ENCODE peak calls at places on chromosomes 3 and 15, in seven cellular contexts. Q is HCT116, V is HepG2, B is H1, G is SK-N-SH, L is K562, H is GM12878. P is an unnamed sample.

GRCh38 chr3:34260266-34260990 is 462.0 kb downstream of the PDCD6IP start:
- DNase-seq in V (peak; percentile 10), Q (peak; percentile 16), B (no peak), H (no peak), L (peak; percentile 56), G (peak; percentile 47), P (peak; percentile 43)

GRCh38 chr3:114899186-114899931 is 247.7 kb downstream of the ZBTB20 start:
- DNase-seq in L (no peak), V (peak; percentile 83), B (no peak), G (no peak), H (no peak), Q (no peak), P (no peak)

GRCh38 chr3:13538520-13539284 is 10.2 kb upstream of the FBLN2 start:
- DNase-seq in Q (no peak), B (no peak), V (no peak), H (no peak), L (no peak), G (no peak), P (no peak)

GRCh38 chr3:81476652-81477051 is 284.8 kb downstream of the GBE1 start:
- DNase-seq in G (no peak), B (no peak), V (no peak), H (no peak), Q (no peak), L (no peak), P (no peak)

GRCh38 chr3:62950227-62950626 is 75.0 kb upstream of the CADPS start:
- DNase-seq in L (no peak), H (no peak), B (no peak), G (no peak), V (no peak), Q (no peak), P (no peak)

GRCh38 chr3:144407290-144407689 is 435.7 kb downstream of the DIPK2A start:
- DNase-seq in G (no peak), B (no peak), H (no peak), Q (no peak), L (no peak), V (no peak), P (no peak)

GRCh38 chr3:45881031-45882022 is 5.0 kb upstream of the CCR9 start:
- DNase-seq in L (peak; percentile 83), B (no peak), V (no peak), H (no peak), Q (no peak), G (no peak), P (no peak)

GRCh38 chr15:67176195-67176971 is 78.1 kb downstream of the AAGAB start:
- DNase-seq in G (peak; percentile 56), B (no peak), V (no peak), H (no peak), L (no peak), Q (no peak), P (no peak)

GRCh38 chr3:85020828-85021227 is 62.0 kb downstream of the CADM2 start:
- DNase-seq in Q (no peak), B (no peak), L (no peak), V (no peak), H (no peak), G (no peak), P (no peak)

GRCh38 chr3:108538083-108538482 is 27.7 kb upstream of the MYH15 start:
- DNase-seq in B (no peak), H (no peak), V (no peak), G (no peak), Q (no peak), L (no peak), P (no peak)

GRCh38 chr3:50167069-50167781 is 12.1 kb downstream of the SEMA3F start:
- DNase-seq in B (no peak), V (peak; percentile 68), G (no peak), L (no peak), H (no peak), Q (no peak), P (no peak)

GRCh38 chr3:139111392-139112229 is 66.9 kb upstream of the PRR23C start:
- DNase-seq in Q (peak; percentile 57), G (peak; percentile 69), L (peak; percentile 73), V (peak; percentile 12), B (peak; percentile 10), H (no peak), P (peak; percentile 33)

DNA sequence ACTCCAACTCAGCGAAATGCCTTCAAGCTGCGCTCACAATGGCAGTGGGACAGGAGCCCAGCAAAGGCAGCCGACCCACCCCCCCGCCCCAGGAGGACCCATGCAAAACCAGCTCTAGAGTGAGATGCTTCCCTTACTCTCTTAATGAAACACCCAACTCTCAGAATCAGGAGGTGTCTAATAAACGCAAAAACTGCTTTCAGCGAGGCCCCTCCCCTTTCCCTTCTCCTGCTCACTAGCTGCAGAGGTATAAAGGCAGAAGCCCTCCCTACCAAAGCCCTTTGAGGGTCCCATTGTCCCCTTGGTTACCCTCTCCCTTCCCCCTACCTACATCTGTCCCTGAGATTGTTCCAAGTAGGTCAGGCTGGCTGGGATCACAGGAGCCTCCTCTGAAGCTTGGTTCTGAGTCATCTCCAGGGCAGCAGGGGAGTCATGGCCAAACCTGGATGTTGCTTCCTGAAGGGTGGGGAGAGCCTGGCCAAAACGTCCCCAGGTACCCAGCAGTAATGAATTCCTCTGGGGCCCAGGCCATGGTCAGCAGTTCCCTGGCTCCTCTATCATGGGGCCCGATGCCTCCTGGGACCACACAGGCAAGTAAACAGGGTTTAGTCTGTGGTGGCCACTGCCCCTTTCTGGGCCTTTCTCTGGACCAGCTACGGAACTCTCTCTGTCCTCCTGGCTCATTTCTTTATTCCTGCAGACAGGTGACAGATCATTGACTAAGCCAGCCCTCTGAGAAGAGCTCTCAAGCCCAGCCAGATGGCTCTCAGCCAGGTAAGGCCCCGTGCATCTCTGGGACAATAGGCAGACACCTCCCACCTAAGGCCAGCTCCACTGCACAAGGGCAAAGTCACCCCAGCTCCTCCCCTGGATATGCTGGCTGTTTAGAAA is 8.6 kb downstream of the KLHL25 start:
- DNase-seq in Q (peak; percentile 53), G (no peak), B (no peak), V (peak; percentile 79), H (no peak), L (no peak), P (no peak)
- TF ChIP-seq YY1 in Q (no peak), G (no peak), B (no peak), V (no peak), H (no peak), L (no peak), P (no peak)

DNA sequence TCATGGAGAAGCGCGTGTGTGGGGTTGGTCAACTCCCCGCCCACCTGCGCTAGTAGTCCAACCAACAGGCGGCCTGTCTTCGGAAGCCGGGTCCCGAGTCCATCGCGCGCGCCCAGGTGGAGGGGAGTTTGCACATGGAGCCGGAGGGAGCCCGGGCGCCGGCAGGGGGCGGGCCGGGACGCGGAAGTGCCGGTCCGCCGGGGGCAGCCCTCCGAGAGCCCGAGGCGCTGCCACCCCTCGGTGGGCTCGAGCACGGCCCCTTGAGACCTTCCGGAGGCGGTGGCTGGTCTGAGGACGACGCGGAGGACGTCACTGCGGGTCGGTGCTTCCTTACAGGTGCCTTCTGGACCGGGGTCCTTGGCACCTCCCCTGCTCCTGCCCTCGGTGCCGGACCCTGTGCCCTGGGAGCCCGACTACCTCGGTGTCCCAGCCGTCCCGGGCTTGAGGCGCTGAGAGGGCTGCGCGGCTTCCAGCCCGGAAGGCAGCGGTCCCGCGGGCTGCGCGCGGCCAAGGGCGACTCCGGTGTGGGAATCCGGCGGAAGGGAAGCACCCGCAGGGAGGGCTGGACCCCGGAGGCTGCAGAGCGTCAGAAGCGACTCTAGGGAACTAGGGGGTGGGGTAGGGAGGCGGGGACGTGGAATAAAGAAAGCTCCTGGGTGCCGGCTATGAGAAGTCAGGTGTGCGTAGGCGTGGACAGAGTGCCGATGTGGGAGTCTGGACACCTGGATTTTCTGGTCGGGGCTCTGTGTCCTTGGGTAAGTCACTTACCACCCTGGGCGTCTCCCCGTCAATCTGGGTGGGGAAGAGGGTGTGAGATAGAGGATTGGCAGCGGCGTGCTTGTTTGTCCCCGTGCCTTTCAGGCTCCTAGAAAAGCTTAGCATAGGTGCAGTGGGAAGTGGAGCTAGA is 212.3 kb downstream of the FGF12 start:
- DNase-seq in B (peak; percentile 46), V (no peak), G (peak; percentile 37), L (no peak), Q (no peak), H (no peak), P (peak; percentile 70)
- H3K9ac ChIP-seq in B (peak overlapping the region; percentile 26), V (no peak overlapping the region), G (no peak overlapping the region), L (no peak overlapping the region), Q (no peak overlapping the region), H (no peak overlapping the region), P (peak overlapping the region; percentile 81)

GRCh38 chr3:188877381-188877780 is 294.4 kb upstream of the TPRG1 start:
- DNase-seq in L (no peak), G (no peak), Q (no peak), V (no peak), B (no peak), H (no peak), P (no peak)
- TF ChIP-seq YY1 in L (no peak), G (no peak), Q (no peak), V (no peak), B (no peak), H (no peak), P (no peak)

GRCh38 chr3:112640333-112640863 is 545 bp downstream of the CCDC80 start:
- DNase-seq in V (no peak), Q (no peak), G (peak; percentile 32), L (no peak), H (no peak), B (no peak), P (no peak)

GRCh38 chr3:112643621-112644236 is 2.8 kb upstream of the CCDC80 start:
- DNase-seq in B (no peak), Q (no peak), L (no peak), H (no peak), G (no peak), V (no peak), P (no peak)

GRCh38 chr3:112639451-112640332 is 1.3 kb downstream of the CCDC80 start:
- DNase-seq in H (no peak), B (no peak), Q (no peak), G (no peak), V (no peak), L (no peak), P (no peak)

GRCh38 chr3:112642912-112643506 is 2.1 kb upstream of the CCDC80 start:
- DNase-seq in V (peak; percentile 68), G (peak; percentile 85), L (peak; percentile 76), Q (peak; percentile 77), H (peak; percentile 46), B (peak; percentile 54), P (peak; percentile 89)

DNA sequence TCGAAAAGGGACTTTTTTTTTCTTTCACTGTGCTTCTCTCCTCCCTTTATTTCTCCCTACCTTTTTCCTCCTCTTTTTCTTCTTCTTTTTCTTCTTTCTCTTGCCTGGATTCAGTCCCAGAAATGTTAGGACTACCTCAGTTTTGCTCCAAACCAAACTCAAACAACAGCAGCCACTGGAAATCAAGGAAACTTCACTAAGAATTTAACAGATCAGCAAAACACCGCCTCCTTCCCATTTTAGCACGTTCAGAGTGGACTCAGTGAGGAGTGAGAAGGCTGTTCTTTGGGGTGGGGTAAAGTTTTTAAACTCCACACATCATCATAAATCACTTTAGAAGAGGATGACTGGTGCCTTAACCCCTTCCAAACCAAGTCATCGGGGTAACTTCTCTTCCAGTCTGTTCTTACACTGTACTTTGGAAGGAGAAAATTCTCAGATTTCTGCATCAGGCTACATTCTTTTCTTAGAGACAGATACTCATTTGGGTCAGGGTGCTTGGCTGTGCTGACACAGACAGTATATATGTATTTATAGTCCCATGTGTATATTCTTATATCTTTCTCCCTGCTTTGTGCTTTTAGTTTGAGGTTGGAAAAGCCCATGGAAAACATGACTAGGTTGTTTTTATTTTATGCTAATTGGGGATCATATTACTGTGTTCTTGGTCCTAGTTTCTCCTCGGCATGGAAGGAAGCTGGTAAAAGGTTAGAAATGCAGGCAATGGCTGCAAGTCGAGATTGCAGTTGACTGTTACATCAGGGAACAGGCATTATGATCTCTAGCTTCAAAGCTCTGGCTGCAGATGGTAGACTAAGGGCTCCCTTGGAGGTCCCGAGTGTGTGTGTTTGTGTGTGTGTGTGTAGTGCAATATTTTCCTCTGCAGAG is at the start of gene CCDC80:
- DNase-seq in H (no peak), G (no peak), Q (peak; percentile 59), V (no peak), L (peak; percentile 17), B (no peak), P (no peak)
- H3K9ac ChIP-seq in H (no peak within 1 kb of the TSS), G (peak within 1 kb of the TSS; percentile 95), Q (no peak within 1 kb of the TSS), V (no peak within 1 kb of the TSS), L (no peak within 1 kb of the TSS), B (no peak within 1 kb of the TSS), P (no peak within 1 kb of the TSS)

P was measured in NT2/D1.